ENCODE peak calls at places on chromosome 19, in four cellular contexts. I is IMR-90, N is H1, Z is mesendoderm. O is an unnamed sample. For H3K4me1, the result is how much of the 10 kb centered on the place peaks cover.

GRCh38 chr19:16136185-16137067 is 7.1 kb upstream of the HSH2D start:
- DNase-seq in I (no peak), N (no peak), Z (peak), O (no peak)

GRCh38 chr19:32287811-32288227 is 57.6 kb upstream of the ZNF507 start:
- DNase-seq in I (peak), N (peak), Z (peak), O (peak)

GRCh38 chr19:31316201-31316951 is 32.9 kb downstream of the TSHZ3 start:
- DNase-seq in I (peak), N (no peak), Z (peak), O (no peak)

GRCh38 chr19:19444694-19445155 is 39.2 kb downstream of the GATAD2A start:
- DNase-seq in I (peak), N (no peak), Z (peak), O (no peak)

GRCh38 chr19:21474671-21475181 is 30.7 kb upstream of the ZNF429 start:
- DNase-seq in I (peak), N (no peak), Z (peak), O (peak)

GRCh38 chr19:18156841-18157464 is 4.0 kb downstream of the PIK3R2 start:
- DNase-seq in I (peak), N (no peak), Z (no peak), O (no peak)

GRCh38 chr19:9165256-9165655 is 13.5 kb upstream of the OR7D2 start:
- DNase-seq in I (peak), N (no peak), Z (no peak), O (no peak)

GRCh38 chr19:35919306-35919705 is 11.2 kb upstream of the TYROBP start:
- DNase-seq in I (no peak), N (no peak), Z (no peak), O (no peak)

GRCh38 chr19:48646912-48647216 is 877 bp upstream of the CA11 start:
- DNase-seq in I (no peak), N (no peak), Z (no peak), O (no peak)

GRCh38 chr19:50376166-50377050 is at the start of gene NR1H2:
- DNase-seq in I (peak), N (peak), Z (peak), O (peak)

GRCh38 chr19:33517922-33518321 is 3.7 kb downstream of the PEPD start:
- DNase-seq in I (no peak), N (no peak), Z (no peak), O (no peak)

GRCh38 chr19:43465468-43466120 is at the start of gene LYPD3:
- DNase-seq in I (peak), N (peak), Z (peak), O (peak)

GRCh38 chr19:40539070-40539469 is 37.6 kb upstream of the SHKBP1 start:
- DNase-seq in I (no peak), N (no peak), Z (peak), O (no peak)

GRCh38 chr19:5186293-5187050 is 154.1 kb downstream of the PTPRS start:
- DNase-seq in I (peak), N (no peak), Z (no peak), O (no peak)

GRCh38 chr19:51803529-51803928 is 8.6 kb downstream of the FPR3 start:
- DNase-seq in I (no peak), N (no peak), Z (no peak), O (no peak)

GRCh38 chr19:46913852-46914430 is 53.1 kb downstream of the ARHGAP35 start:
- DNase-seq in I (peak), N (no peak), Z (no peak), O (no peak)

GRCh38 chr19:57620673-57621348 is 6.8 kb downstream of the ZNF134 start:
- DNase-seq in I (peak), N (no peak), Z (peak), O (no peak)

GRCh38 chr19:980133-980998 is 3.8 kb upstream of the WDR18 start:
- DNase-seq in I (no peak), N (peak), Z (peak), O (peak)

GRCh38 chr19:33175886-33176669 is 18.1 kb upstream of the LRP3 start:
- DNase-seq in I (peak), N (peak), Z (peak), O (no peak)

GRCh38 chr19:19551862-19552192 is 13.8 kb downstream of the CILP2 start:
- DNase-seq in I (peak), N (no peak), Z (no peak), O (no peak)

GRCh38 chr19:58274771-58275199 is 4.0 kb upstream of the ZNF8 start:
- DNase-seq in I (peak), N (no peak), Z (no peak), O (no peak)

GRCh38 chr19:17234911-17235617 is 9.0 kb downstream of the OCEL1 start:
- DNase-seq in I (peak), N (peak), Z (peak), O (peak)

GRCh38 chr19:30004403-30004802 is 62.4 kb downstream of the URI1 start:
- DNase-seq in I (no peak), N (no peak), Z (no peak), O (no peak)

GRCh38 chr19:29610574-29611271 is 4.6 kb downstream of the POP4 start:
- DNase-seq in I (peak), N (peak), Z (peak), O (peak)

GRCh38 chr19:41883463-41883820 is 458 bp downstream of the ARHGEF1 start:
- DNase-seq in I (no peak), N (no peak), Z (peak), O (no peak)

GRCh38 chr19:46840157-46840942 is 10.3 kb downstream of the AP2S1 start:
- DNase-seq in I (peak), N (peak), Z (peak), O (peak)

GRCh38 chr19:7471696-7472620 is 16.9 kb downstream of the PEX11G start:
- DNase-seq in I (no peak), N (no peak), Z (no peak), O (no peak)

GRCh38 chr19:2051771-2052704 is 994 bp upstream of the MKNK2 start:
- DNase-seq in I (no peak), N (no peak), Z (no peak), O (peak)

GRCh38 chr19:2049741-2050348 is 1.2 kb downstream of the MKNK2 start:
- DNase-seq in I (peak), N (no peak), Z (peak), O (peak)

GRCh38 chr19:2050991-2051770 is at the start of gene MKNK2:
- DNase-seq in I (peak), N (peak), Z (peak), O (peak)

GRCh38 chr19:2048959-2049740 is 1.9 kb downstream of the MKNK2 start:
- DNase-seq in I (no peak), N (no peak), Z (no peak), O (peak)

DNA sequence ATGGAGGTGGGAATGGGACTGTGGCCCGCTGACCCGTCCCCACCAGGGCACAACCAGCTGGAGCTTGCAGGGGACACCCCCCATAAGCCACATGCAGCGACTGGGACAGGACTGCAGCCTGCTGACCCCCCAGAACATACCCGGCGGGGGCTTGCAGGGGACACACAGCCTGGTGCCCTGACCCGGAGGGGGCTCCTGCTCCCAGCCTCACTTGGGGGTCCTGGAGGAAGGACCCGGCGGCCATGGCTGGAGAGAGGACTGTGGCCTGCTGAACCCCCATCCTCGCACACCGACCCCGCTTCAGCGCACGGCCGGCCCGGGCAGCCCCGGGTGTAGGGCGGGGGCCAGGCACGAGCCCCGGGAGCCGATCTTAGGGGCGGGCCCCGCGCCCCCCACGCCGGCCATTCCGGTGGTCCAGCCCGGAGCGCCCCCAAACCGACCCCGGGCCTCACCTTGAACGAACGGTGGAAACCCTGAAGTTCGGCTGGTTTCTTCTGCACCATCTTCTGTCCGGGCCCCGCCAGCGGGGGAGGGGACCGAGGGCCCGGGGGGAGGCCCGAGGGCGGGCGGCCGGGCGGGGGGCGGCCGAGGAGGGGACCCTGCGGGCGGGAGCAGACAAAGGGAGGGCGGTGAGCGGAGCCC is 574 bp downstream of the MKNK2 start:
- DNase-seq in I (no peak), N (no peak), Z (no peak), O (no peak)
- H3K4me1 ChIP-seq in I (under half), N (under half), Z (under half), O (under half)

GRCh38 chr19:13784731-13785452 is 10.4 kb upstream of the ZSWIM4 start:
- DNase-seq in I (peak), N (peak), Z (peak), O (peak)

GRCh38 chr19:13783565-13784500 is 9.6 kb downstream of the C19orf53 start:
- DNase-seq in I (no peak), N (no peak), Z (no peak), O (no peak)

GRCh38 chr19:13778847-13779246 is 4.6 kb downstream of the C19orf53 start:
- DNase-seq in I (no peak), N (no peak), Z (no peak), O (no peak)

GRCh38 chr19:13781547-13781946 is 7.3 kb downstream of the C19orf53 start:
- DNase-seq in I (peak), N (peak), Z (peak), O (peak)

DNA sequence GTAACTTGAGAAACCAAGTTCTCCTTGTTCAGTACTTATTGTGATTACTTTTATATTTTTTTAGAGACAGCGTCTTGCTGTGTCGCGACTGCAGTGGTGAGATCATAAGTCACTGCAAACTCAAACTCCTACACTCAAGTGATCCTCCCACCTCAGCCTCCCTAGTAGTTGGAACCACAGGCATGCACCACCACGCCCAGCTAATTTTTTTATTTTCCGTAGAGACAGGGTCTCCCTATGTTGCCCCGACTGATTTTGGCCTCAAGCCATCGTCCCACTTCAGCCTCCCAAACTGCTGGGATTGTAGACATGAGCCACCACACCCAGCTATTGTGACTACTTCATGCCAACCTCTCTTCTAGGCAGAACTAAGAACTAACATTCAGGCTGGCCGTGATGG is 8.3 kb downstream of the C19orf53 start:
- DNase-seq in I (no peak), N (no peak), Z (no peak), O (no peak)
- H4K5ac ChIP-seq in I (no peak), N (no peak), Z (no peak), O (no peak)

GRCh38 chr19:45556835-45557234 is 27.8 kb downstream of the OPA3 start:
- DNase-seq in I (no peak), N (no peak), Z (no peak), O (no peak)
- H3K4me1 ChIP-seq in I (under half), N (under half), Z (under half), O (under half)

GRCh38 chr19:38506375-38506722 is 72.9 kb downstream of the RYR1 start:
- DNase-seq in I (no peak), N (no peak), Z (no peak), O (no peak)
- H4K5ac ChIP-seq in I (no peak), N (no peak), Z (no peak), O (no peak)